ENCODE peak calls at places on chromosomes 12 and 14, in ten cellular contexts. M is lower leg skin, T is mucosa of gallbladder, W is kidney tubule cell, K is midbrain, V is fibroblast of pulmonary artery, P is GM06990, F is ACHN, A is lung, N is tibial artery. Q is an unnamed sample.

GRCh38 chr14:54455363-54455762 is 14.2 kb upstream of the CNIH1 start:
- DNase-seq in A (no peak), V (no peak), T (no peak), M (no peak), K (no peak), N (no peak), P (no peak), W (no peak), F (no peak), Q (no peak)

GRCh38 chr12:106147956-106148355 is 9.2 kb upstream of the NUAK1 start:
- DNase-seq in F (no peak), N (peak; percentile 62), P (no peak), T (peak; percentile 65), K (peak; percentile 79), V (no peak), M (no peak), A (no peak), W (peak; percentile 37), Q (peak; percentile 87)

GRCh38 chr14:92686411-92686762 is 62.0 kb downstream of the LGMN start:
- DNase-seq in K (no peak), V (no peak), N (no peak), F (no peak), W (no peak), A (no peak), T (no peak), P (no peak), M (no peak), Q (no peak)

GRCh38 chr14:49893309-49894213 is 679 bp downstream of the ARF6 start:
- DNase-seq in F (peak; percentile 35), K (no peak), A (peak; percentile 46), W (peak; percentile 63), N (peak; percentile 49), T (peak; percentile 48), V (peak; percentile 54), M (peak; percentile 94), P (peak; percentile 84), Q (peak; percentile 25)

GRCh38 chr12:109987615-109988014 is 8.6 kb downstream of the GIT2 start:
- DNase-seq in P (no peak), M (no peak), K (no peak), A (no peak), F (no peak), N (no peak), W (no peak), T (no peak), V (no peak), Q (no peak)

GRCh38 chr12:5220835-5221234 is 177.2 kb downstream of the KCNA5 start:
- DNase-seq in F (no peak), A (no peak), W (peak; percentile 14), K (no peak), T (no peak), P (no peak), V (no peak), N (no peak), M (no peak), Q (no peak)

GRCh38 chr14:98167702-98168101 is 1104.3 kb downstream of the BCL11B start:
- DNase-seq in T (no peak), V (no peak), A (no peak), N (no peak), K (no peak), W (no peak), P (no peak), M (no peak), F (no peak), Q (no peak)

GRCh38 chr14:91258021-91258618 is 13.6 kb upstream of the GPR68 start:
- DNase-seq in A (no peak), M (no peak), N (no peak), F (no peak), W (peak; percentile 42), P (no peak), V (peak; percentile 45), T (no peak), K (no peak), Q (peak; percentile 21)

GRCh38 chr14:101199028-101199770 is 295.7 kb upstream of the RTL1 start:
- DNase-seq in P (no peak), N (no peak), F (no peak), W (no peak), T (no peak), M (peak; percentile 60), K (no peak), V (no peak), A (no peak), Q (no peak)

Q was measured in Ammon's horn.